ENCODE peak calls at places on chromosomes 11 and 22, in ten cellular contexts. J, I, G, Y, N, Z, Q, M, S and D are unnamed samples.

GRCh38 chr11:72191961-72192381 is at the start of gene FOLR1:
- DNase-seq in N (peak; percentile 49), Y (no peak), Z (no peak), Q (no peak), G (no peak), J (no peak), I (no peak), S (no peak), M (no peak), D (no peak)

GRCh38 chr11:20477418-20478090 is 90.0 kb downstream of the PRMT3 start:
- DNase-seq in N (no peak), Q (no peak), J (no peak), Z (no peak), S (no peak), M (no peak), Y (no peak), I (no peak), G (no peak), D (no peak)

GRCh38 chr22:40739723-40740122 is 60.4 kb downstream of the MCHR1 start:
- DNase-seq in S (no peak), G (no peak), M (no peak), Z (no peak), I (no peak), Y (no peak), N (no peak), Q (no peak), J (no peak), D (no peak)

GRCh38 chr11:35427158-35427557 is 7.8 kb upstream of the SLC1A2 start:
- DNase-seq in G (peak; percentile 27), J (no peak), Y (no peak), I (no peak), Q (no peak), N (no peak), Z (no peak), S (no peak), M (no peak), D (no peak)

GRCh38 chr11:64842851-64843841 is 1.3 kb downstream of the CDC42BPG start:
- DNase-seq in Y (no peak), Z (peak; percentile 96), S (no peak), I (peak; percentile 92), Q (no peak), G (no peak), N (no peak), M (no peak), J (no peak), D (no peak)

GRCh38 chr11:113505541-113506375 is 30.6 kb upstream of the DRD2 start:
- DNase-seq in N (peak; percentile 14), G (no peak), Y (no peak), M (no peak), S (no peak), I (no peak), J (peak; percentile 19), Z (no peak), Q (no peak), D (peak; percentile 44)

GRCh38 chr11:92409347-92409746 is 184.7 kb downstream of the FAT3 start:
- DNase-seq in J (no peak), M (no peak), Q (no peak), I (no peak), Z (no peak), Y (no peak), N (no peak), S (no peak), G (no peak), D (no peak)

GRCh38 chr11:121385693-121386092 is 66.4 kb upstream of the SORL1 start:
- DNase-seq in Y (no peak), J (no peak), M (no peak), S (no peak), G (no peak), N (no peak), Z (no peak), Q (no peak), I (no peak), D (no peak)

GRCh38 chr11:57427692-57428082 is 766 bp upstream of the SLC43A3 start:
- DNase-seq in Q (no peak), Y (no peak), Z (peak; percentile 49), S (no peak), N (no peak), M (no peak), G (peak; percentile 69), J (peak; percentile 87), I (peak; percentile 31), D (no peak)

GRCh38 chr11:119699227-119699626 is 29.8 kb downstream of the NECTIN1 start:
- DNase-seq in N (no peak), I (peak; percentile 69), M (no peak), J (no peak), S (no peak), Y (no peak), Z (peak; percentile 72), Q (no peak), G (peak; percentile 81), D (no peak)
- H3K27ac ChIP-seq in N (no peak overlapping the region), I (peak overlapping the region; percentile 32), M (no peak overlapping the region), J (no peak overlapping the region), S (no peak overlapping the region), Y (no peak overlapping the region), Z (no peak overlapping the region), Q (no peak overlapping the region), G (peak overlapping the region; percentile 61), D (no peak overlapping the region)

GRCh38 chr22:21030621-21031544 is 1.5 kb downstream of the SLC7A4 start:
- DNase-seq in M (no peak), J (no peak), N (no peak), G (no peak), Z (no peak), Y (no peak), Q (no peak), I (no peak), S (no peak), D (no peak)

GRCh38 chr22:21031545-21032036 is 770 bp downstream of the SLC7A4 start:
- DNase-seq in N (no peak), Q (no peak), S (no peak), I (no peak), J (no peak), Z (no peak), Y (no peak), G (no peak), M (no peak), D (no peak)

GRCh38 chr22:21029486-21030025 is 2.8 kb downstream of the SLC7A4 start:
- DNase-seq in G (no peak), J (no peak), S (no peak), N (peak; percentile 24), Z (no peak), M (no peak), Y (no peak), I (no peak), Q (no peak), D (no peak)

GRCh38 chr22:21028277-21029251 is 3.8 kb downstream of the SLC7A4 start:
- DNase-seq in N (peak; percentile 26), Q (no peak), Z (no peak), S (no peak), M (no peak), I (no peak), G (no peak), Y (no peak), J (no peak), D (no peak)

GRCh38 chr22:21030032-21030431 is 2.3 kb downstream of the SLC7A4 start:
- DNase-seq in Q (no peak), I (no peak), J (no peak), S (no peak), Y (no peak), M (no peak), Z (no peak), N (no peak), G (no peak), D (no peak)
- H3K27ac ChIP-seq in Q (no peak overlapping the region), I (no peak overlapping the region), J (no peak overlapping the region), S (no peak overlapping the region), Y (no peak overlapping the region), M (no peak overlapping the region), Z (no peak overlapping the region), N (no peak overlapping the region), G (no peak overlapping the region), D (no peak overlapping the region)

GRCh38 chr11:61873588-61874459 is 17.5 kb downstream of the FADS3 start:
- DNase-seq in I (no peak), Y (no peak), N (no peak), J (no peak), Z (no peak), G (no peak), S (no peak), M (no peak), Q (no peak), D (no peak)

GRCh38 chr11:61872935-61873565 is 18.3 kb downstream of the FADS3 start:
- DNase-seq in M (no peak), I (no peak), Z (no peak), J (no peak), N (no peak), Y (no peak), S (no peak), Q (no peak), G (no peak), D (no peak)

GRCh38 chr11:61875698-61876097 is 15.6 kb downstream of the FADS3 start:
- DNase-seq in Z (no peak), J (no peak), I (no peak), Q (no peak), N (no peak), Y (no peak), M (no peak), S (no peak), G (no peak), D (no peak)

GRCh38 chr11:61871158-61871597 is 20.2 kb downstream of the FADS3 start:
- DNase-seq in N (peak; percentile 93), I (peak; percentile 65), G (peak; percentile 81), Y (peak; percentile 14), J (peak; percentile 75), S (peak; percentile 47), Q (peak; percentile 46), Z (peak; percentile 72), M (peak; percentile 82), D (peak; percentile 65)

GRCh38 chr11:61874460-61874809 is 16.9 kb downstream of the FADS3 start:
- DNase-seq in I (no peak), Z (no peak), Q (no peak), J (no peak), M (no peak), S (no peak), Y (no peak), N (no peak), G (peak; percentile 72), D (no peak)
- H3K27ac ChIP-seq in I (no peak overlapping the region), Z (no peak overlapping the region), Q (no peak overlapping the region), J (peak overlapping the region; percentile 13), M (no peak overlapping the region), S (no peak overlapping the region), Y (no peak overlapping the region), N (no peak overlapping the region), G (peak overlapping the region; percentile 89), D (no peak overlapping the region)

DNA sequence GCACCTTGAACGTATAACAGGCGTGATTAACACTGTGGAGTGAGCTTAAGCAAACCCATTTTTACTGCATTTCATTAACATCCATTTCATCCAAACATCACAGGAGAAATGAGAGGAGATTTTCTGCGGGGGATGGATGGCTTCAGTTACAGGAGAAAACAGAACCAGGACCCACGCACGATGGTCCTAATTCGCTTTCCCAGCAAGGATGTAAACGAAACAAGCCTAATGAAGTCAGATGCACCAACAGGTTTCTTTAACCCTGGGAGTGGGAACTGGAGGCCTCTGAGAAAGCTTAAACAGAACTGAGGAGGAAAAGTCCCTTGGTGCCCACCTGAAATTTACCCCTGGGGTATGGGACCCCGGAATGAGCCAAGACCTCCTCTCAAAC is 2.7 kb downstream of the CADM1 start:
- DNase-seq in G (no peak), M (no peak), I (no peak), S (no peak), Q (no peak), Y (no peak), J (no peak), N (no peak), Z (no peak), D (no peak)
- H3K27ac ChIP-seq in G (peak overlapping the region; percentile 25), M (no peak overlapping the region), I (no peak overlapping the region), S (no peak overlapping the region), Q (no peak overlapping the region), Y (no peak overlapping the region), J (peak overlapping the region; percentile 88), N (no peak overlapping the region), Z (peak overlapping the region; percentile 38), D (peak overlapping the region; percentile 97)